ENCODE peak calls at places on chromosomes 4 and X, in seven cellular contexts. D, T, W, C, S, J and H are unnamed samples.

GRCh38 chrX:87941841-87942240 is 424.2 kb downstream of the KLHL4 start:
- DNase-seq in D (no peak), T (no peak), W (no peak), C (no peak), S (no peak), J (no peak), H (no peak)

GRCh38 chr4:92172203-92172602 is 131.6 kb upstream of the GRID2 start:
- DNase-seq in D (no peak), T (no peak), W (no peak), C (no peak), S (no peak), J (no peak), H (no peak)

GRCh38 chrX:47191331-47191730 is 2.3 kb upstream of the UBA1 start:
- DNase-seq in D (peak; percentile 13), T (no peak), W (no peak), C (no peak), S (no peak), J (no peak), H (no peak)

GRCh38 chr4:100869266-100869665 is 351.4 kb upstream of the EMCN start:
- DNase-seq in D (no peak), T (no peak), W (no peak), C (no peak), S (no peak), J (no peak), H (no peak)

GRCh38 chrX:20265221-20265725 is 1.4 kb downstream of the RPS6KA3 start:
- DNase-seq in D (peak; percentile 41), T (no peak), W (peak; percentile 31), C (peak; percentile 31), S (no peak), J (peak; percentile 48), H (no peak)

GRCh38 chr4:56640907-56641493 is 40.1 kb downstream of the HOPX start:
- DNase-seq in D (peak; percentile 8), T (no peak), W (no peak), C (no peak), S (no peak), J (no peak), H (no peak)

GRCh38 chr4:14415146-14415545 is 587.1 kb upstream of the CPEB2 start:
- DNase-seq in D (no peak), T (no peak), W (no peak), C (no peak), S (no peak), J (no peak), H (no peak)

GRCh38 chr4:6461301-6462165 is 10.9 kb downstream of the PPP2R2C start:
- DNase-seq in D (no peak), T (no peak), W (no peak), C (no peak), S (no peak), J (no peak), H (no peak)

GRCh38 chr4:186196063-186196462 is 4.7 kb downstream of the CYP4V2 start:
- DNase-seq in D (no peak), T (no peak), W (no peak), C (no peak), S (no peak), J (no peak), H (no peak)

GRCh38 chr4:48698029-48698901 is 81.8 kb downstream of the FRYL start:
- DNase-seq in D (peak; percentile 44), T (no peak), W (peak; percentile 75), C (no peak), S (no peak), J (peak; percentile 12), H (no peak)

GRCh38 chr4:81227968-81228367 is 12.9 kb upstream of the PRKG2 start:
- DNase-seq in D (no peak), T (no peak), W (no peak), C (no peak), S (no peak), J (no peak), H (no peak)

GRCh38 chr4:183905081-183905592 is at the start of gene STOX2:
- DNase-seq in D (no peak), T (no peak), W (peak; percentile 26), C (peak; percentile 93), S (no peak), J (no peak), H (no peak)

GRCh38 chrX:10579018-10579752 is 41.2 kb downstream of the MID1 start:
- DNase-seq in D (peak; percentile 78), T (no peak), W (peak; percentile 62), C (no peak), S (no peak), J (no peak), H (no peak)

GRCh38 chr4:175346381-175346780 is 428.2 kb downstream of the ADAM29 start:
- DNase-seq in D (no peak), T (no peak), W (no peak), C (no peak), S (no peak), J (no peak), H (no peak)

GRCh38 chr4:11623726-11624037 is 195.0 kb upstream of the HS3ST1 start:
- DNase-seq in D (no peak), T (no peak), W (no peak), C (no peak), S (peak; percentile 15), J (no peak), H (no peak)

GRCh38 chrX:104284407-104285000 is 29.8 kb upstream of the ESX1 start:
- DNase-seq in D (no peak), T (no peak), W (no peak), C (no peak), S (no peak), J (no peak), H (no peak)

GRCh38 chrX:50003927-50004326 is 81.5 kb downstream of the CLCN5 start:
- DNase-seq in D (no peak), T (no peak), W (no peak), C (no peak), S (no peak), J (no peak), H (no peak)

GRCh38 chr4:15587649-15588048 is 67.5 kb downstream of the FBXL5 start:
- DNase-seq in D (no peak), T (no peak), W (no peak), C (no peak), S (no peak), J (no peak), H (no peak)

GRCh38 chr4:3108211-3108610 is 33.7 kb downstream of the HTT start:
- DNase-seq in D (no peak), T (no peak), W (no peak), C (no peak), S (no peak), J (no peak), H (no peak)

GRCh38 chr4:11230888-11231287 is 197.8 kb downstream of the HS3ST1 start:
- DNase-seq in D (no peak), T (peak; percentile 31), W (no peak), C (no peak), S (peak; percentile 81), J (no peak), H (no peak)

DNA sequence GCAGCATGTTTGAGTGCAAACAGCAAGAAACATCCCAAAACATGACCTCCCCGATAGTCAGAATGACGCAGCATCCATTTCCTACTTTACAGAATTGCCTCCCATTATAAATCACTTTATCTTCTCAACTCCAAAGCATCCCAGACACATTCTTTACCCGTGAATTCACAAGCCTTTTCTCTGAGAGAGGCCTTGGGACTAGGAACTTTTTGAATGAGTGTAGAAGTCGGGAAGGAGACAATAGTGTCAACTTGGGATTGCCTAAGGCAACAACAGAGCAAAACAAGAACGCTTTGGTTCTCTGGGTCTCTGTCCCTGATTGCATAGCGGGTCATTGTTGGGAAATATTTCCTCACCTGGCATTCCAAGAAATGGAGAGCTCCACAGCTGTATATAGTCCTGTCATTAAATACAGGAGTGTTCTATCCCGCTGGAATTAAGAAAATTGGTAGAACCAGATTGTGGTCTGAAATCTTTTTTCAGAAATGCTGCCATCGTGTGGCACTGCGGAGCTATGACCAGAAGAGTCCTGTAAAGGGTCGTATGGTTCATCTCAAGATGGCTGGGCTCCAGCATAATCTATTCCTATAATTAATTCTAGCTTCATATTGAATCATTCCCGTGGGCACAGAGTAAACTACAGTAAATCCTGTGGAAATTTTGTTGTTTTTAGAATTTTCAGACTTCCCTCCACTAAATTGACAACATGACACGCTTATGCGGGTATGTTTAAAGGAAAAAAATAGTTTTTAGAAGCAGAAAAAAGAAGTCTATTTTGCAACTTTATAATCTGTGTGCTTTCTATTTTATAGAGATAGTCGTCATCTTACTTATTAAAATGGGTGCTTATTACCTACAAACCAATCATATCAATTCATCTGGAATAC is 2.0 kb upstream of the SPP1 start:
- DNase-seq in D (peak; percentile 59), T (peak; percentile 38), W (peak; percentile 63), C (peak; percentile 66), S (peak; percentile 65), J (peak; percentile 38), H (no peak)
- TF ChIP-seq YY1 in D (peak; percentile 73), T (peak; percentile 83), W (no peak), C (no peak), S (no peak), J (no peak), H (peak; percentile 50)

DNA sequence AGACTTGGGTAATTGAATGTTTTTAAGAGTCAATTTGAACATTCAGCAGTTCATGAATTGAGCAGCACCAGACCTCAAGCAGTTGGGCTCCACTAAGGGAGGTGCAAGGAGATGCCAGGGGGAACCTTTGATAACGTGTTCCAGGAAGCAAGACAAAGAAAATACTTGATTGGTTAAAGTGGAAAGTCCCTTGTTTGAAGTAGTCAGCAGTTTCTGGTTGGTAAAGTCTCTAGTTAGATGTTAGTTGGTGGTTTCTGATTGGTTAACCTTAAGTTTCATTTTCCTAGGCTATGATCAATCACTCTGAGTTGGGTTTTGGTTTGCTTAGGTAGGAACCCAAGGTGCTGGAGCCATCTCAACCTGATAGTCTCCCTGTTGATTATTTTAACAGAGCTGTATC is 4.0 kb downstream of the HERC6 start:
- DNase-seq in D (no peak), T (no peak), W (no peak), C (no peak), S (no peak), J (no peak), H (peak; percentile 84)
- TF ChIP-seq YY1 in D (no peak), T (no peak), W (no peak), C (no peak), S (no peak), J (no peak), H (no peak)

DNA sequence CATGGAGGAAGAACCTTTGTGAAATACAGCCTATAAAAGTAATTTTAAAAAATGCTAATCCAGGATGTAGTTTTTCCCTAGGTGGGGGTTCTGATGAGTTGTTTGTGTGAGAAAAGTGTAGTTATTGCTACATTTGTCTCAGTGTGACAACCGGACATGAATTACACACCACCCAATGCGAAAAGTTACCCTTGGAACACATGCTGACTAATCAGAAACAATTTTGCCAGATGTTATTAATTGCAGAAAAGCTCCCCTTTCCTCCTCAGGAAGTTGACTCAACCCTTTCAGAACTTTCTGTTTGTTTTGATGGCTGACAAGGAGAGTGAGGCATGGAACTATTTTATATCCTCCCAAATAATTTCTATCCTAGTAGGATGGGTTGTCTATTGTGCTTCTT is 38.1 kb upstream of the EDA2R start:
- DNase-seq in D (no peak), T (no peak), W (no peak), C (no peak), S (no peak), J (no peak), H (no peak)
- TF ChIP-seq YY1 in D (no peak), T (no peak), W (no peak), C (no peak), S (no peak), J (no peak), H (no peak)

DNA sequence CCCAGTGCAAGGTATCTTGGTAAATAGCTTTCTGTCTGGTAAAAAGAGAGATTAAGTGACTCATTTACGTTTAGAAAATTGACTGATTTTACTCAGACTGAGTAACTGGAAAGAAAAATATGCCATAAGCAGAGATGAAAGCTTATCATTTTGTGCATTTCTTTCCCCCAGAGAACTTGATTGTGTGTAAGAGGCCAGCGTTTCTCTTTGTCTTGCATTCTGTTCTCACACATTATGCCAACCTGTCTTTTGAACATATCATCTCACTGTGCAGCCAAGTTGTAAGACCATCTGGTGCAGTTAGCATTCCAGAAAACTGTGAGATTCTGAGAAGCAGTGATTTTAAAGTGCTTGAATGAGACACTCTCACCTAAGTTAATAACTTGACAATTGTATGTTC is 651.3 kb downstream of the TECRL start:
- DNase-seq in D (no peak), T (no peak), W (no peak), C (no peak), S (no peak), J (no peak), H (no peak)
- TF ChIP-seq YY1 in D (no peak), T (no peak), W (no peak), C (no peak), S (no peak), J (no peak), H (no peak)